ENCODE peak calls at places on chromosome 15, in eight cellular contexts. B is hepatocyte; X is activated gamma-delta T cell treated with Interleukin-2 at 50 U/mL for 16 hours; P is CD8-positive, alpha-beta T cell; U is astrocyte of the spinal cord; H is LoVo; V is upper lobe of right lung; W is progenitor cell of endocrine pancreas. E is an unnamed sample.

GRCh38 chr15:64807751-64808222 is 17.7 kb downstream of the PIF1 start:
- DNase-seq in X (no peak), B (no peak), V (no peak), H (no peak), W (no peak), P (no peak), U (no peak), E (no peak)

GRCh38 chr15:95291878-95292472 is 1038.5 kb upstream of the NR2F2 start:
- DNase-seq in U (peak), H (peak), X (no peak), B (peak), V (no peak), W (no peak), P (no peak), E (no peak)

GRCh38 chr15:62925875-62926274 is 116.7 kb upstream of the TPM1 start:
- DNase-seq in X (no peak), W (no peak), U (no peak), P (no peak), H (no peak), V (no peak), B (no peak), E (no peak)

GRCh38 chr15:20356444-20357138 is 185.0 kb downstream of the GOLGA6L6 start:
- DNase-seq in V (peak), W (no peak), X (peak), U (no peak), B (no peak), P (peak), H (peak), E (peak)

GRCh38 chr15:92821491-92822116 is 78.5 kb upstream of the CHD2 start:
- DNase-seq in W (no peak), V (no peak), P (no peak), X (no peak), B (no peak), U (peak), H (no peak), E (no peak)

GRCh38 chr15:66486887-66487286 is 10.7 kb downstream of the SNAPC5 start:
- DNase-seq in W (no peak), U (no peak), B (no peak), V (no peak), X (no peak), H (no peak), P (no peak), E (no peak)

GRCh38 chr15:75342221-75342620 is 4.6 kb upstream of the NEIL1 start:
- DNase-seq in V (no peak), X (no peak), U (no peak), W (no peak), P (no peak), B (no peak), H (no peak), E (no peak)

GRCh38 chr15:58064119-58065010 is 1.1 kb downstream of the ALDH1A2 start:
- DNase-seq in P (no peak), W (no peak), U (peak), H (no peak), X (no peak), B (no peak), V (no peak), E (no peak)

GRCh38 chr15:31439328-31439727 is 112.7 kb downstream of the KLF13 start:
- DNase-seq in U (no peak), P (no peak), W (no peak), B (no peak), V (no peak), X (no peak), H (no peak), E (no peak)

GRCh38 chr15:42215854-42216829 is 8.0 kb upstream of the VPS39 start:
- DNase-seq in U (no peak), P (no peak), B (no peak), X (no peak), W (no peak), V (no peak), H (no peak), E (no peak)

GRCh38 chr15:61064653-61065052 is 164.4 kb downstream of the RORA start:
- DNase-seq in P (no peak), X (no peak), U (no peak), V (no peak), H (peak), W (no peak), B (no peak), E (no peak)

GRCh38 chr15:30974112-30974511 is 17.3 kb downstream of the MTMR10 start:
- DNase-seq in B (no peak), H (no peak), W (no peak), X (no peak), V (no peak), U (no peak), P (no peak), E (no peak)

GRCh38 chr15:77869021-77869895 is 208.3 kb downstream of the TBC1D2B start:
- DNase-seq in W (no peak), P (no peak), V (peak), H (peak), B (no peak), X (no peak), U (no peak), E (peak)

GRCh38 chr15:88930579-88930978 is 17.4 kb upstream of the MFGE8 start:
- DNase-seq in U (no peak), X (no peak), H (no peak), W (no peak), P (no peak), V (no peak), B (no peak), E (no peak)

GRCh38 chr15:87155771-87156170 is 1076.1 kb downstream of the AGBL1 start:
- DNase-seq in W (no peak), V (no peak), P (no peak), H (no peak), X (no peak), B (no peak), U (no peak), E (no peak)

GRCh38 chr15:92906038-92906437 is 5.9 kb downstream of the CHD2 start:
- DNase-seq in X (no peak), W (no peak), H (no peak), P (no peak), B (no peak), V (no peak), U (no peak), E (no peak)

GRCh38 chr15:32735948-32736347 is 18.1 kb downstream of the GREM1 start:
- DNase-seq in H (no peak), X (no peak), W (no peak), V (no peak), B (no peak), U (no peak), P (no peak), E (no peak)

GRCh38 chr15:75352186-75352585 is 5.3 kb downstream of the NEIL1 start:
- DNase-seq in P (no peak), W (no peak), V (no peak), X (no peak), U (no peak), H (no peak), B (no peak), E (no peak)

GRCh38 chr15:86425746-86426145 is 346.1 kb downstream of the AGBL1 start:
- DNase-seq in V (no peak), B (no peak), W (no peak), U (no peak), P (no peak), X (no peak), H (no peak), E (no peak)

GRCh38 chr15:40506964-40507571 is 36.3 kb downstream of the CHST14 start:
- DNase-seq in X (peak), W (peak), B (peak), V (peak), P (peak), H (peak), U (peak), E (peak)

GRCh38 chr15:40095381-40096093 is 13.1 kb downstream of the BMF start:
- DNase-seq in U (no peak), B (no peak), V (peak), P (no peak), X (no peak), W (no peak), H (no peak), E (no peak)

GRCh38 chr15:81765816-81766215 is 280.0 kb downstream of the MEX3B start:
- DNase-seq in V (no peak), X (no peak), H (no peak), P (no peak), B (no peak), W (no peak), U (no peak), E (no peak)

GRCh38 chr15:74901612-74902063 is 5.0 kb downstream of the FAM219B start:
- DNase-seq in H (peak), B (peak), P (peak), X (peak), W (peak), V (peak), U (peak), E (no peak)

GRCh38 chr15:73991260-73991659 is 835 bp downstream of the STOML1 start:
- DNase-seq in V (peak), U (peak), B (peak), W (no peak), P (no peak), H (no peak), X (no peak), E (peak)

GRCh38 chr15:90929709-90930019 is 2.7 kb downstream of the HDDC3 start:
- DNase-seq in H (no peak), V (no peak), W (no peak), U (no peak), X (no peak), B (no peak), P (no peak), E (no peak)

GRCh38 chr15:68650901-68651709 is 72.3 kb downstream of the CORO2B start:
- DNase-seq in P (no peak), B (peak), U (no peak), H (peak), X (peak), W (peak), V (peak), E (peak)

GRCh38 chr15:40832903-40833302 is 4.4 kb upstream of the PPP1R14D start:
- DNase-seq in B (no peak), W (no peak), V (no peak), P (no peak), H (no peak), U (no peak), X (no peak), E (no peak)

GRCh38 chr15:56042982-56043980 is 49.9 kb upstream of the NEDD4 start:
- DNase-seq in V (no peak), H (no peak), P (peak), U (no peak), W (no peak), B (no peak), X (peak), E (no peak)

GRCh38 chr15:50137330-50137761 is 18.3 kb upstream of the ATP8B4 start:
- DNase-seq in W (no peak), U (peak), P (no peak), X (no peak), V (no peak), H (no peak), B (no peak), E (no peak)